ENCODE peak calls at places on chromosomes 12 and 14, in seven cellular contexts. J, V, U, M, G, D and S are unnamed samples.

GRCh38 chr14:61977217-61977616 is 215.0 kb downstream of the SNAPC1 start:
- DNase-seq in J (no peak), V (peak), U (no peak), M (no peak), G (no peak), D (no peak), S (no peak)

GRCh38 chr14:67480011-67480410 is 8.5 kb downstream of the TMEM229B start:
- DNase-seq in J (no peak), V (no peak), U (no peak), M (no peak), G (no peak), D (no peak), S (no peak)

GRCh38 chr14:37179896-37180502 is 7.6 kb upstream of the SLC25A21 start:
- DNase-seq in J (peak), V (peak), U (no peak), M (no peak), G (no peak), D (no peak), S (no peak)

GRCh38 chr12:128578045-128578444 is 245.7 kb downstream of the SLC15A4 start:
- DNase-seq in J (no peak), V (no peak), U (no peak), M (no peak), G (no peak), D (peak), S (no peak)

GRCh38 chr14:58395565-58395814 is 240 bp upstream of the TOMM20L start:
- DNase-seq in J (no peak), V (no peak), U (no peak), M (no peak), G (no peak), D (no peak), S (no peak)

GRCh38 chr14:69711065-69711464 is 55.9 kb upstream of the SRSF5 start:
- DNase-seq in J (no peak), V (no peak), U (peak), M (no peak), G (no peak), D (peak), S (peak)

GRCh38 chr14:64673748-64674147 is 30.5 kb upstream of the PLEKHG3 start:
- DNase-seq in J (peak), V (no peak), U (no peak), M (no peak), G (no peak), D (no peak), S (no peak)

GRCh38 chr12:52907092-52907810 is 2.4 kb upstream of the KRT8 start:
- DNase-seq in J (peak), V (no peak), U (peak), M (peak), G (no peak), D (peak), S (no peak)

GRCh38 chr12:29783773-29784666 is at the start of gene TMTC1:
- DNase-seq in J (peak), V (no peak), U (peak), M (peak), G (peak), D (peak), S (no peak)

GRCh38 chr12:93442411-93443340 is 929 bp upstream of the UBE2N start:
- DNase-seq in J (no peak), V (no peak), U (no peak), M (no peak), G (no peak), D (no peak), S (no peak)

GRCh38 chr12:7190268-7191055 is 976 bp downstream of the PEX5 start:
- DNase-seq in J (peak), V (no peak), U (peak), M (peak), G (no peak), D (peak), S (peak)

GRCh38 chr14:68634346-68634745 is 158.5 kb downstream of the ZFP36L1 start:
- DNase-seq in J (no peak), V (no peak), U (no peak), M (peak), G (peak), D (no peak), S (no peak)

GRCh38 chr14:75521415-75522199 is 662 bp upstream of the BATF start:
- DNase-seq in J (peak), V (no peak), U (no peak), M (no peak), G (no peak), D (no peak), S (no peak)

GRCh38 chr14:29645117-29645516 is 282.5 kb downstream of the PRKD1 start:
- DNase-seq in J (peak), V (no peak), U (no peak), M (no peak), G (no peak), D (no peak), S (no peak)

GRCh38 chr12:127400231-127400630 is 866.7 kb upstream of the TMEM132C start:
- DNase-seq in J (no peak), V (no peak), U (no peak), M (no peak), G (no peak), D (no peak), S (no peak)

GRCh38 chr12:106914796-106915634 is 40.7 kb upstream of the TMEM263 start:
- DNase-seq in J (no peak), V (no peak), U (no peak), M (no peak), G (no peak), D (no peak), S (no peak)

GRCh38 chr12:65327207-65328076 is 49.0 kb downstream of the MSRB3 start:
- DNase-seq in J (no peak), V (peak), U (no peak), M (no peak), G (no peak), D (no peak), S (no peak)

GRCh38 chr14:84129028-84129427 is 1400.9 kb upstream of the FLRT2 start:
- DNase-seq in J (no peak), V (no peak), U (no peak), M (no peak), G (no peak), D (no peak), S (no peak)

GRCh38 chr12:46209165-46209564 is 59.7 kb downstream of the SLC38A1 start:
- DNase-seq in J (no peak), V (peak), U (no peak), M (no peak), G (no peak), D (no peak), S (no peak)

GRCh38 chr14:98731701-98732100 is 540.3 kb downstream of the BCL11B start:
- DNase-seq in J (no peak), V (no peak), U (no peak), M (no peak), G (peak), D (no peak), S (no peak)

GRCh38 chr14:103528158-103528511 is 861 bp upstream of the TRMT61A start:
- DNase-seq in J (no peak), V (no peak), U (no peak), M (no peak), G (no peak), D (no peak), S (no peak)

GRCh38 chr14:56342419-56342901 is 224.2 kb downstream of the PELI2 start:
- DNase-seq in J (peak), V (peak), U (no peak), M (no peak), G (no peak), D (no peak), S (no peak)

GRCh38 chr12:113727651-113728061 is 238.5 kb downstream of the RBM19 start:
- DNase-seq in J (no peak), V (peak), U (no peak), M (no peak), G (no peak), D (no peak), S (no peak)

GRCh38 chr14:100143934-100144333 is 15.5 kb downstream of the DEGS2 start:
- DNase-seq in J (no peak), V (no peak), U (no peak), M (no peak), G (no peak), D (no peak), S (no peak)

GRCh38 chr12:124874988-124875802 is 11.5 kb upstream of the SCARB1 start:
- DNase-seq in J (no peak), V (no peak), U (no peak), M (no peak), G (no peak), D (no peak), S (no peak)

GRCh38 chr14:53963491-53964227 is 7.0 kb upstream of the BMP4 start:
- DNase-seq in J (peak), V (no peak), U (peak), M (peak), G (peak), D (no peak), S (no peak)

GRCh38 chr12:60935981-60936761 is 1324.0 kb upstream of the USP15 start:
- DNase-seq in J (no peak), V (no peak), U (no peak), M (peak), G (no peak), D (no peak), S (no peak)

GRCh38 chr12:75087656-75088055 is 122.0 kb downstream of the KCNC2 start:
- DNase-seq in J (no peak), V (peak), U (no peak), M (no peak), G (no peak), D (no peak), S (no peak)